ENCODE peak calls at places on chromosomes 4 and X, in six cellular contexts. A, Q, W, F, P and Z are unnamed samples.

GRCh38 chr4:15106417-15106816 is 104.1 kb downstream of the CPEB2 start:
- DNase-seq in W (no peak), A (no peak), P (no peak), Q (peak), F (no peak), Z (peak)

GRCh38 chrX:7139202-7140081 is 8.1 kb upstream of the STS start:
- DNase-seq in P (no peak), A (peak), W (no peak), F (no peak), Q (peak), Z (no peak)

GRCh38 chrX:20029728-20030127 is 38.9 kb upstream of the BCLAF3 start:
- DNase-seq in F (peak), W (peak), Q (no peak), P (no peak), A (peak), Z (peak)

GRCh38 chr4:12928751-12929150 is 555.4 kb downstream of the RAB28 start:
- DNase-seq in F (no peak), P (no peak), W (no peak), A (no peak), Q (no peak), Z (no peak)

GRCh38 chrX:10415704-10416001 is 204.7 kb downstream of the MID1 start:
- DNase-seq in P (no peak), Q (peak), A (peak), F (no peak), W (no peak), Z (no peak)

GRCh38 chr4:185351691-185352090 is 44.0 kb downstream of the LRP2BP start:
- DNase-seq in A (no peak), Q (no peak), W (no peak), P (no peak), F (no peak), Z (no peak)

GRCh38 chrX:84441143-84441542 is 61.1 kb downstream of the HDX start:
- DNase-seq in A (peak), Q (peak), W (no peak), P (no peak), F (no peak), Z (no peak)

GRCh38 chr4:151434183-151434860 is 25.3 kb downstream of the FHIP1A start:
- DNase-seq in F (no peak), P (no peak), W (no peak), A (peak), Q (no peak), Z (no peak)

GRCh38 chr4:101961144-101961543 is 170.6 kb downstream of the BANK1 start:
- DNase-seq in F (no peak), P (peak), Q (no peak), W (no peak), A (no peak), Z (no peak)

GRCh38 chr4:4269856-4270255 is 20.1 kb downstream of the LYAR start:
- DNase-seq in A (peak), Q (peak), W (no peak), F (no peak), P (no peak), Z (no peak)

GRCh38 chrX:99719140-99719539 is 690.9 kb downstream of the PCDH19 start:
- DNase-seq in Q (no peak), A (no peak), W (no peak), P (no peak), F (no peak), Z (no peak)

GRCh38 chr4:54076673-54077072 is 12.3 kb upstream of the CHIC2 start:
- DNase-seq in P (no peak), A (peak), F (no peak), Q (no peak), W (no peak), Z (no peak)

GRCh38 chrX:10034740-10035260 is 67.6 kb downstream of the CLDN34 start:
- DNase-seq in F (no peak), W (no peak), P (no peak), Q (no peak), A (no peak), Z (no peak)

GRCh38 chrX:154603438-154604430 is 15.3 kb downstream of the CTAG1B start:
- DNase-seq in P (peak), A (peak), Q (peak), F (no peak), W (no peak), Z (peak)

GRCh38 chr4:71609651-71610050 is 174.2 kb downstream of the GC start:
- DNase-seq in A (peak), W (no peak), P (no peak), Q (no peak), F (no peak), Z (no peak)

GRCh38 chr4:113584407-113585150 is 177.0 kb downstream of the CAMK2D start:
- DNase-seq in A (no peak), F (no peak), P (peak), W (no peak), Q (peak), Z (peak)

GRCh38 chr4:156607198-156607498 is 364.5 kb downstream of the PDGFC start:
- DNase-seq in Q (no peak), F (no peak), W (no peak), P (no peak), A (no peak), Z (peak)

GRCh38 chr4:99669084-99669483 is 11.5 kb upstream of the C4orf54 start:
- DNase-seq in A (no peak), F (no peak), W (no peak), P (no peak), Q (no peak), Z (no peak)

GRCh38 chr4:104829761-104830160 is 316.9 kb upstream of the TET2 start:
- DNase-seq in W (no peak), P (no peak), F (no peak), Q (no peak), A (no peak), Z (no peak)

GRCh38 chrX:16628954-16629595 is 20.9 kb upstream of the S100G start:
- DNase-seq in W (no peak), P (no peak), A (no peak), Q (no peak), F (no peak), Z (no peak)

GRCh38 chr4:81259151-81259550 is 44.1 kb upstream of the PRKG2 start:
- DNase-seq in Q (no peak), P (no peak), W (no peak), A (no peak), F (no peak), Z (no peak)

GRCh38 chr4:75990129-75990528 is 616 bp downstream of the SDAD1 start:
- DNase-seq in A (no peak), W (peak), Q (peak), P (no peak), F (peak), Z (no peak)

GRCh38 chr4:69322055-69322454 is 41.8 kb downstream of the UGT2B28 start:
- DNase-seq in W (peak), P (no peak), Q (peak), A (peak), F (no peak), Z (no peak)

GRCh38 chr4:108008721-108009120 is 19.0 kb downstream of the HADH start:
- DNase-seq in A (peak), W (no peak), F (no peak), P (no peak), Q (peak), Z (no peak)

GRCh38 chr4:55345980-55346850 is at the start of gene SRD5A3:
- DNase-seq in Q (peak), W (peak), A (peak), P (peak), F (peak), Z (peak)

GRCh38 chr4:169658970-169659735 is 38.8 kb downstream of the CLCN3 start:
- DNase-seq in W (no peak), P (no peak), A (peak), Q (no peak), F (no peak), Z (no peak)

GRCh38 chrX:40008841-40009461 is 88.8 kb downstream of the BCOR start:
- DNase-seq in Q (peak), F (no peak), W (no peak), A (no peak), P (no peak), Z (peak)

GRCh38 chrX:50971390-50971789 is 60.9 kb downstream of the BMP15 start:
- DNase-seq in F (no peak), Q (peak), P (peak), A (no peak), W (no peak), Z (no peak)

GRCh38 chrX:38882894-38883620 is 81.8 kb downstream of the MID1IP1 start:
- DNase-seq in Q (peak), A (peak), P (peak), F (no peak), W (no peak), Z (no peak)

DNA sequence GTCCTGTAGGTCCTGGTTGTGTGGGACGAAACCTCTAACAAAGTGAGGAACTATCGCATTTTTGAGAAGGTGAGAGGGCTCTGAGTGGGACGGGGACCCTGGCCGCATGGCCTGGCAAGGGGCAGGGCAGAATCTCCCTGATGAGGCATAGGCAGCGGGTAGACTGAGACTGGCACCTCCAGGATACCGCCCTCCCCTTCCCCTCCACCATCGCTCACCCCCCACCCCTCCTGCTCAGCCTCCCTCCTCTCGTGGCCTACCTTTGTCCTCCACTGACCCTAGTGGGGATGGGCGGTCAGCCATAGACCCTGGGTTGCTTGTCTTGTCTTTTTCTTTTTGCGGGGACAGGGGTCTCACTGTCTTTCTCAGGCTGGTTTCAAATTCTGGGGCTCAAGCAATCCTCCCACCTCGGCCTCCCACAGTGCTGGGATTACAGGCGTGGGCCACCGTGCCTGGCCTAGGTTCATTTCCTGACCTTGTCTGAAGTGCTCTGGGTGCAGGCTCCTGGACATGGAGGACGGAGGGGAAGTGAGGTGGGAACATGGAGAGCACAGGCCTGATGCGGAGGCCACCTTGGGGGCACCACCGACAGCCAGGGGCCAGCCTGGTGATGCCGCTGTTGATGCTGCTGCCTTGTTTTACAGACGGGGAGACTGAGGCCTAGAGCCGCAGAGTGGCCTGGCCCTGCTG is 10.5 kb upstream of the ADD1 start:
- DNase-seq in Q (no peak), P (no peak), W (no peak), A (no peak), F (no peak), Z (no peak)
- TF ChIP-seq EZH2 in Q (no peak), P (no peak), W (no peak), A (no peak), F (no peak), Z (no peak)

DNA sequence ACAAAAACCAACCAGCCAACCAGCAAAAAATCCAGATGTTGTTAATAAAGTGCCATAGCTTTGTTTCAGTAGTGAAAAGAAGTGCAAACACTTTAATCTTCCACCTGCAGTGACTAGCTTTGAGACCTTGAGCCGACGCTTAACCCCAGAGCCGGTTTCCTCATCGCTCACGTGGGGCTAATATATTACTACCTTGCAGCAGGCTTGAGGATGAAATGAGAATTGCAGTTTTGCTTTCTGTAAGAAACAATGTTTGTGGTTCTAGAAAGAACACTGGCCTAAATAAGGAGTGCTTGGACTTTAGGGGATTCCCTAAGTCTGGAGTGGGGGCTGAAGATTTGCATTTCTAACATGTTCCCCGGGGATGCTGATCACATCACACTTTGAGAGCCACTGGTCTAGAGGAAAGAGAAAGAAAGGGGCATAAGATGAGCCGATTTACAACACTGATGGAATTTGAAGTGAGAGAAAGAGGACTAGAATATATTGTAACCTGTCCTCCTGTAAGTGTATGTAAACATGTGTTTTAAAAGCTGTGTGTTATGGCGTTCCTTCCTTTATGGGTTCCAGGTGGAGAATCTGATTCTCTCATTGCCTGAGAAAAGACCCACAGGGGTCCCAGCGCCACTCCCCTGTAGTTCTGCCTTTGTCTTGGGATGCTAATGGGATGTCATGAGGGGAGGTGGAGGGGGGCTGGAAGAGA is 1.4 kb downstream of the FGF2 start:
- DNase-seq in P (no peak), F (peak), Q (peak), W (peak), A (peak), Z (peak)
- TF ChIP-seq EZH2 in P (no peak), F (peak), Q (no peak), W (no peak), A (no peak), Z (peak)

GRCh38 chr4:24778427-24779225 is 16.7 kb upstream of the SOD3 start:
- DNase-seq in P (no peak), F (no peak), Q (peak), A (no peak), W (no peak), Z (peak)
- TF ChIP-seq EZH2 in P (no peak), F (no peak), Q (no peak), A (no peak), W (no peak), Z (no peak)

GRCh38 chr4:82661153-82661552 is 99.4 kb upstream of the TMEM150C start:
- DNase-seq in A (no peak), F (no peak), W (no peak), Q (no peak), P (no peak), Z (no peak)
- TF ChIP-seq EZH2 in A (no peak), F (no peak), W (no peak), Q (no peak), P (no peak), Z (no peak)

GRCh38 chrX:86148594-86148993 is 343 bp downstream of the DACH2 start:
- DNase-seq in W (no peak), Q (no peak), F (no peak), P (no peak), A (no peak), Z (peak)

GRCh38 chrX:86146102-86146501 is 2.1 kb upstream of the DACH2 start:
- DNase-seq in P (no peak), Q (no peak), F (no peak), A (no peak), W (no peak), Z (no peak)

GRCh38 chrX:86149089-86149488 is 838 bp downstream of the DACH2 start:
- DNase-seq in A (no peak), Q (no peak), W (no peak), F (no peak), P (no peak), Z (no peak)

DNA sequence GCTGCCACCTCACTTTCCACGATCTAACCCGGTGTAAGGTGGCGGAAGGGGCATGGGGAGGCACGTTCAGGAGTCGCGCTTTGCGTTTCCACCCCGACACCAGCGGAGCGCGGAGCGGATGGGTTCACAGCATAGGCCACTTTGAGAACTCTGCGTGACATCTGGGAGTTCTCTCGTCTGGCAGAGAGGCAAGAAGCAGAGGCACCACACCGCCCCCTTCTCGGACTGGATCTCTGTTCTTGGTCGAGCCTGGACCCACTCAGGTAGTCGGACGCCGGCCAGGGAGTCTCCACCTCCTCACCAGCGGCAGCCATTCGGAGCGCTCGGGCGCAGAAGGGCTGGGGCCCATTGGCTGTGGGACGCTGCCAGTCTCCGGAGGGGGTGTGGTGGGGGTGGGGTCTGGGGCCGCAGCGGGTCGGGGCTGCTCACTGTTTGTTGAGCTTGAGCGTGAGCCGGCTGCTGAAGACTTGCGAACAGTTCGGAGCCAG is at the start of gene DACH2:
- DNase-seq in W (peak), F (peak), P (no peak), Q (peak), A (peak), Z (peak)
- TF ChIP-seq EZH2 in W (no peak), F (no peak), P (no peak), Q (no peak), A (no peak), Z (no peak)